ENCODE peak calls at places on chromosome 15, in four cellular contexts. X is esophagus squamous epithelium, O is IMR-90, T is prostate gland. H is an unnamed sample.

GRCh38 chr15:78909791-78910228 is 35.0 kb downstream of the CTSH start:
- DNase-seq in X (no peak), O (peak), T (no peak), H (peak)

GRCh38 chr15:36658321-36658720 is 78.9 kb downstream of the CDIN1 start:
- DNase-seq in X (no peak), O (peak), T (no peak), H (no peak)

GRCh38 chr15:41982133-41982930 is 10.0 kb upstream of the EHD4 start:
- DNase-seq in X (no peak), O (peak), T (no peak), H (peak)

GRCh38 chr15:29470794-29471193 is 201.2 kb upstream of the NSMCE3 start:
- DNase-seq in X (no peak), O (no peak), T (peak), H (no peak)

GRCh38 chr15:47184405-47185221 is 532.7 kb upstream of the SEMA6D start:
- DNase-seq in X (no peak), O (peak), T (no peak), H (no peak)

GRCh38 chr15:31331389-31331788 is 4.8 kb downstream of the KLF13 start:
- DNase-seq in X (no peak), O (no peak), T (no peak), H (no peak)

GRCh38 chr15:94064676-94065313 is 166.6 kb upstream of the MCTP2 start:
- DNase-seq in X (no peak), O (no peak), T (no peak), H (no peak)

GRCh38 chr15:29312387-29312786 is 42.8 kb upstream of the NSMCE3 start:
- DNase-seq in X (no peak), O (peak), T (no peak), H (no peak)

GRCh38 chr15:64334530-64334929 is 21.4 kb downstream of the CSNK1G1 start:
- DNase-seq in X (no peak), O (no peak), T (no peak), H (no peak)

GRCh38 chr15:71804695-71805470 is 5.5 kb upstream of the NR2E3 start:
- DNase-seq in X (no peak), O (no peak), T (no peak), H (no peak)

GRCh38 chr15:96361309-96362000 is 31.0 kb downstream of the NR2F2 start:
- DNase-seq in X (no peak), O (no peak), T (no peak), H (no peak)

GRCh38 chr15:78615151-78615589 is 5.6 kb downstream of the CHRNA3 start:
- DNase-seq in X (no peak), O (no peak), T (no peak), H (peak)

GRCh38 chr15:66565141-66565595 is 630 bp downstream of the LCTL start:
- DNase-seq in X (no peak), O (no peak), T (no peak), H (no peak)
- H3K4me3 ChIP-seq in X (no peak), O (no peak), T (no peak), H (no peak)

GRCh38 chr15:43826029-43826507 is 734 bp upstream of the WDR76 start:
- DNase-seq in X (no peak), O (no peak), T (no peak), H (peak)

GRCh38 chr15:43828061-43828657 is 1.4 kb downstream of the WDR76 start:
- DNase-seq in X (no peak), O (peak), T (no peak), H (peak)

GRCh38 chr15:43821505-43821904 is 3.0 kb downstream of the MFAP1 start:
- DNase-seq in X (no peak), O (peak), T (no peak), H (no peak)

GRCh38 chr15:43824302-43825246 is at the start of gene MFAP1:
- DNase-seq in X (peak), O (peak), T (peak), H (peak)
- TF ChIP-seq POLR2A in X (peak), O (peak), T (peak), H (peak)

GRCh38 chr15:90059208-90059985 is 42.9 kb downstream of the IDH2 start:
- DNase-seq in X (peak), O (no peak), T (no peak), H (peak)
- H3K4me3 ChIP-seq in X (no peak), O (no peak), T (no peak), H (no peak)

DNA sequence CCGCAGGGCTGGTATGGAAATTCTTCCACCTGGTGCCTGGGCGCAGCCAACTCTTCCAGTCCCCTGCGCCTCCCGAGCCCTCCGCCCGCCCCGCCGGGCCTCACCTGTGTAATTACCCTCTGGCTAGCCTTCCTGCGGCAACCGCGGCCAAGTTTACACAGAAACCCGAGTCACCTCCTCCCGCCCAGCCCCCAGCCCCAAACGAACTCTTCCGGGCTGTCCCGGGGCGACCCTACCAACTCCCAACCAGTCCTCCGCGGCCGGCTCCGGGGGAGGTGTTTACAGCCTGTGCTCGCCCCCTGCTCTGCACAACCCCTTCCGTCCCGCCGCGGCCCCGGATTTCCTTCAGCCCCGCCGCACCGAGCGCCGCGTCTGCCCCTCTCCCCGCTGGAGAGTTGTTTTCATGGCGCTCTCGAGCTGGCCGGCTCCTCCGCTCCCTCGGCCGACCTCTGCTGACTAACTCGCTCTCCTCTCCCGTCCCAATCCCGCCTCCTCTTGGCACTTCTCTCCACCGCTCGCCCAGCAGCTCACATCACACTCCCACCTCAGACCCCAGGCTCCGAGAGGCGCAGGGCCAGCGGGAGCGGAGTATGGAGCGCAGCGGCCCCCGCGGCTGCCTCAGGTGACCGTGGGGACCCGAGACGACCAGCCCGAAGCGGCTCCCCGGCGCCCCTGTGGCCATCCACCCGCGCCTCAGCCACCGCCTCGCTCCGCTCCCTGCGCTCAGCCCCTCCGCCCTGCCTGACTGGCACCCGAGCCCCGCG is 538 bp downstream of the ATOSA start:
- DNase-seq in X (peak), O (peak), T (peak), H (peak)
- TF ChIP-seq POLR2A in X (no peak), O (no peak), T (peak), H (no peak)

DNA sequence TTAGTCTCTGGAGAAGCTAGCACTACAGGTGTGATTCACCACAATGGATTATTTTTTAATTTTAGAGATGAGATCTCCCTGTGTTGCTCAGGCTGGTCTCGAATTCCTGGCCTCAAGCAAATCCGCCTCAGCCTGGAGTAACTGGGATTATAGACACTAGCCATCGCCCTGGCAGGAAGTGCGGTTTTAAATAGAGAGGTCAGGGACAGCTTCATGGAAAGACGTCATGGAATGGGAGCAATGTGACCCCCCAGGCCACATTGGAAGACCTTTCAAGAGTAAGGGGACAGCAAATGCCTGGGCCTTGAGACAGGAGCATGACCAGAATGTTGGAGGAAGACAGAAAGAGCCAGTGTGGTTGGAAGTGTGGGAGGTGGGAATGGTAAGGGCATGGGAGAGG is 2.2 kb upstream of the ISG20 start:
- DNase-seq in X (no peak), O (peak), T (no peak), H (no peak)
- H3K4me3 ChIP-seq in X (no peak), O (no peak), T (no peak), H (no peak)

GRCh38 chr15:35546581-35547381 is 816 bp upstream of the DPH6 start:
- DNase-seq in X (no peak), O (no peak), T (no peak), H (peak)

GRCh38 chr15:35547775-35548364 is 1.9 kb upstream of the DPH6 start:
- DNase-seq in X (no peak), O (no peak), T (no peak), H (no peak)

GRCh38 chr15:35545316-35545824 is 595 bp downstream of the DPH6 start:
- DNase-seq in X (no peak), O (peak), T (peak), H (no peak)

GRCh38 chr15:35548435-35548834 is 2.5 kb upstream of the DPH6 start:
- DNase-seq in X (no peak), O (no peak), T (no peak), H (no peak)

GRCh38 chr15:35545825-35546580 is at the start of gene DPH6:
- DNase-seq in X (no peak), O (peak), T (peak), H (peak)
- TF ChIP-seq POLR2A in X (peak), O (peak), T (peak), H (no peak)

GRCh38 chr15:40163657-40164416 is 3.0 kb downstream of the BUB1B start:
- DNase-seq in X (no peak), O (no peak), T (no peak), H (no peak)

GRCh38 chr15:40160689-40161688 is at the start of gene BUB1B:
- DNase-seq in X (peak), O (peak), T (peak), H (peak)

GRCh38 chr15:40161693-40162401 is 978 bp downstream of the BUB1B start:
- DNase-seq in X (no peak), O (no peak), T (no peak), H (no peak)

GRCh38 chr15:40160021-40160420 is 848 bp upstream of the BUB1B start:
- DNase-seq in X (no peak), O (no peak), T (no peak), H (no peak)

GRCh38 chr15:40162552-40162951 is 1.7 kb downstream of the BUB1B start:
- DNase-seq in X (no peak), O (no peak), T (no peak), H (no peak)
- H3K4me3 ChIP-seq in X (no peak), O (no peak), T (no peak), H (no peak)

DNA sequence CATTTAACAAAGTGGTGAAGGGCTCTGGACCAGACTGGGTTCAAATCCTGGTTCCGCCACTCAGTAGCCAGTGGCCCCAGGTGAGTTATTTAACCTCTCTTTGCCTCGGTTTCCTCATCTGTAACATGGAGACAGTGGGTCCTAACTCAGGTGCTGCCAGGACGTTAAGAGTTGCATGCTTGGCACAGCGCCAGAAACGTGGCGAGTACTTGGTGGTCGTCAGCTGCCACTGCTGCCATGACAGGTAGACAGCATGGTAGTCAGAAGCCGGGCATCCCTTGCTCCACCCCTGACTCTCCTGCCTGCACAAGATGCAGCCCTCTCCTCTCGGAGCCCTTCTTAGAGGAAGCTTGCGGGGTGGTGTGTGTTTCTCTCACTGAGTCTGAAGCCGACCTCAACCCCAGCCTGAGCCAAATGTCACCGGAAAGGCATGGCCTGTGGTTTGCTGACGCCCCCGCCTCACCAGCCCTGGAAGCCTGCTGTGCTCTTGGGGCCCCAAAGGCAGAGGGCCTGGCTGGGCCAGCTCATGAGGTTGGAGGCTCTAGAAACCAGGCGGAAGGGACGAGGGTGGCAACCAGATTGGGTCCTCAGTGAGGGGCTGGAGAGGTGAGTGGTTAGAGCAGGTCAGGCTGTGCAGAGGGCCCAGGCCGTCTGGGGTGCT is 160.8 kb upstream of the TLE3 start:
- DNase-seq in X (no peak), O (no peak), T (no peak), H (no peak)
- TF ChIP-seq POLR2A in X (no peak), O (no peak), T (no peak), H (no peak)

DNA sequence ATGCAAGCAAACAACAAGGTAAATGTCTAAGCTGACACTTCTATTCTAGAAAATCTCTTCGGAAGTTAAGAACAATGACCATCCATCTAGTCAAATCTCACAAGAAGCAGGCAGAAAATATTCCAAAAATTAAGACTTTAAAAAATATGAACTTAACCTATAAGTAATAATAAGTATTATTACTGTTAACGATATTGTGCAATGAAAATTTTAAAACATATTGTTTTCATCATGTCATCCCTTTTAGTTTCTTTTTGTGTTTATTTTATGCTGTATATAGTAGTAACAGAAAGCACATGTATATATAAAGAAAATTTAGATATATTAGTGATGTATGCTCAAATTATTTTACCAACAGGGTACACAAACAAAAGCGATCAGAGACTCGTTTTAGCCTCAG is 4.1 kb downstream of the HDGFL3 start:
- DNase-seq in X (no peak), O (no peak), T (no peak), H (no peak)
- H3K4me3 ChIP-seq in X (no peak), O (no peak), T (no peak), H (no peak)